ENCODE peak calls at places on chromosome 7, in seven cellular contexts. U is WTC11; Q is heart right ventricle; B is tibial artery; N is stimulated activated CD4-positive, alpha-beta T cell treated with anti-CD3 and anti-CD28 coated beads, Interleukin-4, amount 100 ng/mL, for 48 hours; A is astrocyte of the spinal cord; V is activated CD8-positive, alpha-beta memory T cell treated with anti-CD3 and anti-CD28 coated beads for 48 hours. W is an unnamed sample.

GRCh38 chr7:2070151-2070763 is 162.5 kb downstream of the MAD1L1 start:
- DNase-seq in U (no peak), Q (no peak), B (no peak), N (no peak), A (no peak), V (no peak), W (no peak)

GRCh38 chr7:123230603-123231002 is 30.8 kb upstream of the SLC13A1 start:
- DNase-seq in U (no peak), Q (no peak), B (no peak), N (no peak), A (no peak), V (no peak), W (peak)

GRCh38 chr7:32560075-32560474 is 64.8 kb downstream of the AVL9 start:
- DNase-seq in U (no peak), Q (no peak), B (no peak), N (no peak), A (no peak), V (no peak), W (no peak)

GRCh38 chr7:129607471-129608120 is 3.9 kb upstream of the NRF1 start:
- DNase-seq in U (peak), Q (no peak), B (no peak), N (peak), A (peak), V (no peak), W (peak)

GRCh38 chr7:98568891-98569290 is 48.2 kb upstream of the NPTX2 start:
- DNase-seq in U (no peak), Q (peak), B (no peak), N (no peak), A (no peak), V (no peak), W (no peak)

GRCh38 chr7:22435720-22436119 is 64.3 kb downstream of the STEAP1B start:
- DNase-seq in U (no peak), Q (no peak), B (no peak), N (no peak), A (no peak), V (no peak), W (no peak)

GRCh38 chr7:100602889-100603696 is 930 bp downstream of the PCOLCE start:
- DNase-seq in U (peak), Q (peak), B (peak), N (no peak), A (peak), V (no peak), W (peak)

GRCh38 chr7:131586259-131586658 is 29.8 kb upstream of the PODXL start:
- DNase-seq in U (no peak), Q (peak), B (no peak), N (no peak), A (no peak), V (no peak), W (peak)

GRCh38 chr7:28806841-28807240 is 151.3 kb downstream of the TRIL start:
- DNase-seq in U (no peak), Q (no peak), B (no peak), N (no peak), A (peak), V (no peak), W (no peak)

GRCh38 chr7:27689045-27689877 is 26.6 kb upstream of the HIBADH start:
- DNase-seq in U (peak), Q (no peak), B (no peak), N (no peak), A (no peak), V (no peak), W (no peak)

GRCh38 chr7:79709574-79710409 is 256.3 kb upstream of the MAGI2 start:
- DNase-seq in U (no peak), Q (no peak), B (no peak), N (no peak), A (peak), V (no peak), W (no peak)

GRCh38 chr7:48158404-48158803 is 12.9 kb upstream of the ABCA13 start:
- DNase-seq in U (no peak), Q (no peak), B (no peak), N (no peak), A (peak), V (no peak), W (no peak)

GRCh38 chr7:100400041-100400440 is 26.8 kb downstream of the PILRA start:
- DNase-seq in U (no peak), Q (no peak), B (no peak), N (no peak), A (no peak), V (no peak), W (no peak)

GRCh38 chr7:2567663-2568238 is 9.0 kb downstream of the IQCE start:
- DNase-seq in U (peak), Q (no peak), B (peak), N (no peak), A (peak), V (no peak), W (no peak)

GRCh38 chr7:104482362-104483042 is 154.1 kb downstream of the LHFPL3 start:
- DNase-seq in U (no peak), Q (no peak), B (no peak), N (no peak), A (no peak), V (no peak), W (peak)

GRCh38 chr7:112421666-112422486 is 28.4 kb upstream of the IFRD1 start:
- DNase-seq in U (no peak), Q (no peak), B (no peak), N (no peak), A (no peak), V (no peak), W (no peak)

GRCh38 chr7:21305455-21306235 is 122.2 kb upstream of the SP4 start:
- DNase-seq in U (no peak), Q (no peak), B (no peak), N (no peak), A (no peak), V (no peak), W (no peak)

GRCh38 chr7:110442386-110442837 is 648.5 kb upstream of the LRRN3 start:
- DNase-seq in U (peak), Q (no peak), B (no peak), N (peak), A (peak), V (no peak), W (no peak)

GRCh38 chr7:22093003-22093402 is 147.3 kb upstream of the CDCA7L start:
- DNase-seq in U (no peak), Q (no peak), B (no peak), N (no peak), A (no peak), V (no peak), W (no peak)

GRCh38 chr7:921071-921461 is 33.4 kb downstream of the ADAP1 start:
- DNase-seq in U (peak), Q (no peak), B (peak), N (no peak), A (no peak), V (no peak), W (peak)

GRCh38 chr7:1561036-1561940 is 5.3 kb upstream of the TMEM184A start:
- DNase-seq in U (no peak), Q (no peak), B (no peak), N (no peak), A (no peak), V (no peak), W (peak)

GRCh38 chr7:146366938-146367337 is 250.3 kb downstream of the CNTNAP2 start:
- DNase-seq in U (no peak), Q (no peak), B (no peak), N (no peak), A (peak), V (no peak), W (no peak)

GRCh38 chr7:103857435-103857834 is 132.0 kb downstream of the RELN start:
- DNase-seq in U (peak), Q (no peak), B (no peak), N (no peak), A (no peak), V (no peak), W (no peak)

GRCh38 chr7:51256244-51256781 is 60.3 kb downstream of the COBL start:
- DNase-seq in U (no peak), Q (no peak), B (no peak), N (no peak), A (no peak), V (no peak), W (peak)

GRCh38 chr7:110568388-110568787 is 522.5 kb upstream of the LRRN3 start:
- DNase-seq in U (no peak), Q (no peak), B (no peak), N (no peak), A (no peak), V (no peak), W (no peak)

GRCh38 chr7:134741901-134742635 is 37.4 kb upstream of the CALD1 start:
- DNase-seq in U (peak), Q (no peak), B (no peak), N (no peak), A (peak), V (no peak), W (no peak)

GRCh38 chr7:99079104-99079503 is 64.8 kb downstream of the SMURF1 start:
- DNase-seq in U (no peak), Q (no peak), B (no peak), N (no peak), A (no peak), V (no peak), W (peak)

GRCh38 chr7:52500796-52501195 is 534.6 kb upstream of the POM121L12 start:
- DNase-seq in U (no peak), Q (no peak), B (no peak), N (no peak), A (peak), V (no peak), W (no peak)

GRCh38 chr7:92631067-92631829 is 41.1 kb upstream of the FAM133B start:
- DNase-seq in U (no peak), Q (no peak), B (no peak), N (no peak), A (no peak), V (no peak), W (no peak)

GRCh38 chr7:27158436-27159277 is 2.2 kb upstream of the HOXA7 start:
- DNase-seq in U (no peak), Q (no peak), B (no peak), N (no peak), A (no peak), V (no peak), W (no peak)

GRCh38 chr7:89332026-89332425 is 536.5 kb upstream of the TEX47 start:
- DNase-seq in U (no peak), Q (no peak), B (no peak), N (no peak), A (peak), V (no peak), W (no peak)

GRCh38 chr7:93799750-93800357 is 90.7 kb downstream of the TFPI2 start:
- DNase-seq in U (no peak), Q (no peak), B (no peak), N (no peak), A (peak), V (no peak), W (no peak)

GRCh38 chr7:82506702-82507101 is 63.1 kb upstream of the CACNA2D1 start:
- DNase-seq in U (no peak), Q (peak), B (peak), N (no peak), A (no peak), V (no peak), W (no peak)

GRCh38 chr7:44801890-44802289 is 5.4 kb downstream of the PPIA start:
- DNase-seq in U (no peak), Q (no peak), B (no peak), N (no peak), A (no peak), V (no peak), W (no peak)

GRCh38 chr7:74475243-74475986 is 21.7 kb downstream of the GTF2IRD1 start:
- DNase-seq in U (no peak), Q (no peak), B (no peak), N (no peak), A (no peak), V (no peak), W (no peak)

GRCh38 chr7:128247640-128248194 is 6.6 kb downstream of the LEP start:
- DNase-seq in U (no peak), Q (no peak), B (no peak), N (peak), A (peak), V (no peak), W (no peak)

W was measured in mucosa of descending colon.